ENCODE peak calls at places on chromosome 22, in eight cellular contexts. G is stimulated activated naive CD4-positive, alpha-beta T cell treated with Interleukin-2 at 50 U/mL for 16 hours; H is AG10803; T is chondrocyte; J is activated CD4-positive, alpha-beta T cell treated with anti-CD3 and anti-CD28 coated beads for 48 hours; F is LoVo; U is HFFc6; V is stimulated activated CD4-positive, alpha-beta T cell treated with anti-CD3 and anti-CD28 coated beads, TNF-alpha, amount 100 ng/mL, for 4 hours. L is an unnamed sample.

GRCh38 chr22:48577014-48577690 is 1250.5 kb downstream of the BRD1 start:
- DNase-seq in G (no peak), H (no peak), T (no peak), J (no peak), F (no peak), U (no peak), V (no peak), L (no peak)

GRCh38 chr22:28670153-28670552 is 9.5 kb downstream of the TTC28 start:
- DNase-seq in G (no peak), H (peak; percentile 71), T (no peak), J (no peak), F (no peak), U (no peak), V (no peak), L (no peak)

GRCh38 chr22:48741540-48741939 is 1086.1 kb downstream of the BRD1 start:
- DNase-seq in G (no peak), H (no peak), T (peak; percentile 42), J (no peak), F (no peak), U (no peak), V (no peak), L (no peak)

GRCh38 chr22:31917227-31917921 is 27.0 kb upstream of the YWHAH start:
- DNase-seq in G (no peak), H (no peak), T (no peak), J (peak; percentile 18), F (no peak), U (no peak), V (no peak), L (no peak)

GRCh38 chr22:35842954-35843353 is 125.3 kb downstream of the APOL5 start:
- DNase-seq in G (no peak), H (peak; percentile 53), T (no peak), J (peak; percentile 5), F (peak; percentile 46), U (peak; percentile 56), V (no peak), L (no peak)

GRCh38 chr22:47794851-47795250 is 1032.4 kb downstream of the TBC1D22A start:
- DNase-seq in G (no peak), H (no peak), T (no peak), J (no peak), F (no peak), U (no peak), V (no peak), L (peak; percentile 43)

GRCh38 chr22:20963201-20964052 is 3.6 kb upstream of the AIFM3 start:
- DNase-seq in G (no peak), H (no peak), T (no peak), J (no peak), F (no peak), U (no peak), V (no peak), L (no peak)

GRCh38 chr22:39956932-39957664 is 3.1 kb upstream of the TMA7B start:
- DNase-seq in G (no peak), H (no peak), T (no peak), J (no peak), F (no peak), U (no peak), V (no peak), L (no peak)

GRCh38 chr22:23130697-23131096 is 11.1 kb downstream of the RSPH14 start:
- DNase-seq in G (no peak), H (no peak), T (peak; percentile 64), J (no peak), F (no peak), U (no peak), V (no peak), L (no peak)

GRCh38 chr22:33821290-33821689 is 99.0 kb downstream of the LARGE1 start:
- DNase-seq in G (no peak), H (peak; percentile 17), T (no peak), J (no peak), F (no peak), U (no peak), V (no peak), L (no peak)

GRCh38 chr22:17980638-17981051 is 43.7 kb downstream of the MICAL3 start:
- DNase-seq in G (peak; percentile 31), H (no peak), T (no peak), J (peak; percentile 62), F (peak; percentile 42), U (no peak), V (no peak), L (peak; percentile 64)

GRCh38 chr22:28855355-28856094 is 27.8 kb upstream of the ZNRF3 start:
- DNase-seq in G (no peak), H (peak; percentile 69), T (no peak), J (peak; percentile 49), F (peak; percentile 64), U (peak; percentile 46), V (peak; percentile 17), L (peak; percentile 66)

GRCh38 chr22:36237462-36238347 is 1.6 kb downstream of the APOL2 start:
- DNase-seq in G (peak; percentile 17), H (peak; percentile 21), T (no peak), J (peak; percentile 35), F (no peak), U (no peak), V (no peak), L (peak; percentile 72)

GRCh38 chr22:50201191-50202129 is 649 bp downstream of the SELENOO start:
- DNase-seq in G (no peak), H (peak; percentile 17), T (no peak), J (peak; percentile 33), F (no peak), U (no peak), V (no peak), L (no peak)

GRCh38 chr22:19800761-19801244 is 40.2 kb downstream of the TBX1 start:
- DNase-seq in G (no peak), H (peak; percentile 51), T (peak; percentile 85), J (no peak), F (no peak), U (peak; percentile 28), V (no peak), L (no peak)

GRCh38 chr22:29523761-29524160 is 29.8 kb downstream of the THOC5 start:
- DNase-seq in G (no peak), H (no peak), T (no peak), J (no peak), F (no peak), U (no peak), V (no peak), L (no peak)

GRCh38 chr22:25165785-25166184 is 33.9 kb upstream of the CRYBB3 start:
- DNase-seq in G (no peak), H (no peak), T (peak; percentile 56), J (no peak), F (no peak), U (no peak), V (no peak), L (no peak)

GRCh38 chr22:45271667-45272188 is 13.0 kb upstream of the UPK3A start:
- DNase-seq in G (no peak), H (peak; percentile 31), T (no peak), J (no peak), F (no peak), U (no peak), V (no peak), L (no peak)

GRCh38 chr22:20108757-20109230 is 7.1 kb upstream of the RANBP1 start:
- DNase-seq in G (no peak), H (no peak), T (peak; percentile 80), J (no peak), F (no peak), U (no peak), V (no peak), L (no peak)

GRCh38 chr22:19974233-19974861 is 32.7 kb upstream of the TXNRD2 start:
- DNase-seq in G (no peak), H (peak; percentile 48), T (no peak), J (no peak), F (no peak), U (peak; percentile 32), V (no peak), L (no peak)

GRCh38 chr22:42933783-42934144 is 76.7 kb upstream of the ARFGAP3 start:
- DNase-seq in G (no peak), H (peak; percentile 97), T (no peak), J (no peak), F (no peak), U (peak; percentile 96), V (no peak), L (no peak)

GRCh38 chr22:22877523-22878210 is 9.9 kb upstream of the IGLL5 start:
- DNase-seq in G (peak; percentile 71), H (peak; percentile 40), T (no peak), J (peak; percentile 80), F (peak; percentile 50), U (peak; percentile 48), V (peak; percentile 69), L (peak; percentile 88)

GRCh38 chr22:36233796-36234195 is 5.5 kb downstream of the APOL2 start:
- DNase-seq in G (no peak), H (no peak), T (no peak), J (no peak), F (no peak), U (no peak), V (no peak), L (no peak)

GRCh38 chr22:50293441-50294318 is 13.8 kb downstream of the PLXNB2 start:
- DNase-seq in G (no peak), H (peak; percentile 85), T (no peak), J (no peak), F (peak; percentile 52), U (peak; percentile 71), V (no peak), L (no peak)

GRCh38 chr22:45867118-45867905 is 109.7 kb downstream of the WNT7B start:
- DNase-seq in G (no peak), H (peak; percentile 35), T (peak; percentile 93), J (no peak), F (no peak), U (no peak), V (no peak), L (no peak)

GRCh38 chr22:44947029-44947428 is 62.8 kb downstream of the PHF21B start:
- DNase-seq in G (no peak), H (no peak), T (no peak), J (no peak), F (no peak), U (no peak), V (no peak), L (no peak)

GRCh38 chr22:40679249-40679963 is at the start of gene MCHR1:
- DNase-seq in G (no peak), H (no peak), T (no peak), J (no peak), F (no peak), U (no peak), V (no peak), L (no peak)

GRCh38 chr22:49671331-49672012 is 156.2 kb downstream of the BRD1 start:
- DNase-seq in G (no peak), H (no peak), T (no peak), J (no peak), F (no peak), U (no peak), V (no peak), L (peak; percentile 50)

GRCh38 chr22:42277988-42278776 is 7.7 kb upstream of the TCF20 start:
- DNase-seq in G (no peak), H (no peak), T (peak; percentile 50), J (no peak), F (no peak), U (no peak), V (no peak), L (no peak)

GRCh38 chr22:23072911-23073491 is 2.7 kb downstream of the GNAZ start:
- DNase-seq in G (no peak), H (no peak), T (peak; percentile 54), J (no peak), F (no peak), U (peak; percentile 75), V (no peak), L (no peak)

GRCh38 chr22:42912049-42912448 is 55.0 kb upstream of the ARFGAP3 start:
- DNase-seq in G (no peak), H (no peak), T (no peak), J (no peak), F (no peak), U (no peak), V (no peak), L (no peak)